ENCODE peak calls at places on chromosomes 13 and 19, in five cellular contexts. R is T-helper 2 cell; M is IMR-90; Q is left lung; Z is stimulated activated CD4-positive, alpha-beta T cell treated with anti-CD3 and anti-CD28 coated beads, Interleukin-4, amount 100 ng/mL, for 24 hours. E is an unnamed sample.

GRCh38 chr13:74306496-74306895 is 172.3 kb upstream of the KLF12 start:
- DNase-seq in R (no peak), M (peak), Q (no peak), Z (no peak), E (no peak)

GRCh38 chr13:101283782-101284181 is 132.5 kb downstream of the NALCN start:
- DNase-seq in R (no peak), M (no peak), Q (no peak), Z (no peak), E (no peak)

GRCh38 chr13:95924389-95924994 is 128.7 kb downstream of the UGGT2 start:
- DNase-seq in R (no peak), M (peak), Q (no peak), Z (no peak), E (no peak)

GRCh38 chr13:114019367-114019766 is 45.5 kb upstream of the C13orf46 start:
- DNase-seq in R (peak), M (no peak), Q (no peak), Z (peak), E (no peak)

GRCh38 chr19:7637374-7638256 is 705 bp downstream of the STXBP2 start:
- DNase-seq in R (no peak), M (no peak), Q (peak), Z (no peak), E (no peak)

GRCh38 chr19:15475611-15476010 is 3.7 kb downstream of the PGLYRP2 start:
- DNase-seq in R (no peak), M (no peak), Q (no peak), Z (no peak), E (no peak)

GRCh38 chr13:24272452-24273161 is 36.8 kb upstream of the C1QTNF9 start:
- DNase-seq in R (no peak), M (no peak), Q (peak), Z (no peak), E (no peak)

GRCh38 chr13:24827799-24828198 is 63.8 kb downstream of the RNF17 start:
- DNase-seq in R (no peak), M (no peak), Q (no peak), Z (no peak), E (no peak)

GRCh38 chr13:106521101-106521799 is 14.2 kb downstream of the EFNB2 start:
- DNase-seq in R (no peak), M (no peak), Q (no peak), Z (no peak), E (no peak)

GRCh38 chr19:58058428-58058827 is 654 bp upstream of the ZNF135 start:
- DNase-seq in R (no peak), M (no peak), Q (no peak), Z (no peak), E (no peak)

GRCh38 chr13:98222081-98222554 is 45.0 kb upstream of the RNF113B start:
- DNase-seq in R (no peak), M (peak), Q (no peak), Z (no peak), E (no peak)

GRCh38 chr19:9856609-9857008 is 21.5 kb downstream of the PIN1 start:
- DNase-seq in R (no peak), M (no peak), Q (no peak), Z (no peak), E (no peak)

GRCh38 chr13:66509176-66509575 is 721.0 kb downstream of the PCDH9 start:
- DNase-seq in R (no peak), M (peak), Q (no peak), Z (no peak), E (no peak)

GRCh38 chr13:76711515-76712182 is 174.6 kb downstream of the KCTD12 start:
- DNase-seq in R (no peak), M (peak), Q (no peak), Z (no peak), E (no peak)

GRCh38 chr19:51810228-51810627 is 15.3 kb downstream of the FPR3 start:
- DNase-seq in R (no peak), M (no peak), Q (no peak), Z (no peak), E (no peak)

GRCh38 chr19:5913739-5914357 is at the start of gene CAPS:
- DNase-seq in R (no peak), M (peak), Q (peak), Z (no peak), E (no peak)

GRCh38 chr13:110137677-110138008 is 169.3 kb downstream of the COL4A1 start:
- DNase-seq in R (no peak), M (no peak), Q (no peak), Z (peak), E (no peak)

GRCh38 chr19:46732172-46732938 is 13.5 kb upstream of the FKRP start:
- DNase-seq in R (no peak), M (no peak), Q (no peak), Z (no peak), E (no peak)

GRCh38 chr19:57992841-57993240 is 9.8 kb downstream of the ZNF606 start:
- DNase-seq in R (no peak), M (no peak), Q (no peak), Z (no peak), E (no peak)

GRCh38 chr13:103388839-103389238 is 322.6 kb upstream of the SLC10A2 start:
- DNase-seq in R (no peak), M (no peak), Q (no peak), Z (no peak), E (no peak)

GRCh38 chr19:44142014-44142523 is 715 bp downstream of the ZNF234 start:
- DNase-seq in R (no peak), M (peak), Q (no peak), Z (no peak), E (no peak)

GRCh38 chr19:58555920-58556632 is 1.2 kb upstream of the CHMP2A start:
- DNase-seq in R (no peak), M (no peak), Q (no peak), Z (no peak), E (no peak)

GRCh38 chr13:41500501-41500900 is 43.2 kb downstream of the RGCC start:
- DNase-seq in R (no peak), M (no peak), Q (no peak), Z (peak), E (no peak)

GRCh38 chr13:61255035-61255796 is 160.4 kb downstream of the PCDH20 start:
- DNase-seq in R (no peak), M (no peak), Q (no peak), Z (no peak), E (no peak)

GRCh38 chr19:35055715-35056179 is 14.2 kb downstream of the HPN start:
- DNase-seq in R (no peak), M (no peak), Q (no peak), Z (no peak), E (no peak)

GRCh38 chr13:59447846-59448620 is 715.7 kb downstream of the DIAPH3 start:
- DNase-seq in R (no peak), M (peak), Q (no peak), Z (no peak), E (no peak)

GRCh38 chr19:1027953-1028902 is 1.8 kb downstream of the CNN2 start:
- DNase-seq in R (no peak), M (peak), Q (peak), Z (peak), E (peak)

GRCh38 chr13:45545686-45546409 is 69.7 kb downstream of the ERICH6B start:
- DNase-seq in R (no peak), M (no peak), Q (no peak), Z (no peak), E (no peak)

GRCh38 chr19:41872775-41873647 is 4.1 kb upstream of the CD79A start:
- DNase-seq in R (peak), M (peak), Q (peak), Z (peak), E (no peak)

GRCh38 chr19:18119243-18120105 is 21.9 kb downstream of the MAST3 start:
- DNase-seq in R (no peak), M (no peak), Q (no peak), Z (peak), E (peak)

GRCh38 chr19:13089139-13089856 is 13.4 kb downstream of the LYL1 start:
- DNase-seq in R (no peak), M (no peak), Q (no peak), Z (peak), E (no peak)

E was measured in T-helper 22 cell.